ENCODE peak calls at places on chromosomes 6 and 20, in six cellular contexts. K is C1 segment of cervical spinal cord; G is NCI-H748 treated with DMSO at 0.1 percent for 48 hours; C is ELR; M is KBM-7; O is activated CD4-positive, alpha-beta T cell treated with anti-CD3 and anti-CD28 coated beads, Interleukin-2, amount 50 U/mL, for 24 hours. R is an unnamed sample.

GRCh38 chr20:63217706-63218105 is 1.8 kb upstream of the YTHDF1 start:
- DNase-seq in G (no peak), C (no peak), O (no peak), M (no peak), K (no peak), R (no peak)

GRCh38 chr20:49424536-49424935 is 57.9 kb downstream of the KCNB1 start:
- DNase-seq in C (peak; percentile 25), M (no peak), O (no peak), G (peak; percentile 17), K (no peak), R (peak; percentile 98)

GRCh38 chr6:95318137-95318536 is 259.2 kb upstream of the MANEA start:
- DNase-seq in M (no peak), G (no peak), O (no peak), C (no peak), K (no peak), R (no peak)

GRCh38 chr20:50969416-50969815 is 10.8 kb downstream of the MOCS3 start:
- DNase-seq in M (no peak), K (no peak), G (no peak), O (no peak), C (no peak), R (no peak)

GRCh38 chr6:41051873-41052272 is 1.1 kb upstream of the APOBEC2 start:
- DNase-seq in K (no peak), G (peak; percentile 67), C (no peak), M (peak; percentile 71), O (no peak), R (no peak)

GRCh38 chr20:11018668-11019170 is 344.9 kb upstream of the JAG1 start:
- DNase-seq in G (no peak), O (no peak), M (no peak), C (no peak), K (no peak), R (no peak)

GRCh38 chr6:118869350-118869749 is 24.6 kb upstream of the ASF1A start:
- DNase-seq in K (no peak), G (no peak), O (no peak), M (no peak), C (peak; percentile 85), R (no peak)

GRCh38 chr6:164404802-164405488 is 904.5 kb downstream of the C6orf118 start:
- DNase-seq in M (no peak), O (no peak), K (no peak), G (no peak), C (no peak), R (no peak)

GRCh38 chr20:46206025-46206424 is 87.9 kb downstream of the CD40 start:
- DNase-seq in K (no peak), M (peak; percentile 75), G (no peak), O (no peak), C (peak; percentile 82), R (no peak)

GRCh38 chr6:37690964-37691735 is 6.5 kb downstream of the MDGA1 start:
- DNase-seq in K (no peak), O (no peak), M (no peak), C (peak; percentile 67), G (no peak), R (no peak)

GRCh38 chr6:56440551-56440981 is 193.2 kb upstream of the COL21A1 start:
- DNase-seq in K (no peak), M (no peak), O (no peak), G (no peak), C (no peak), R (no peak)

GRCh38 chr6:112183271-112183671 is 71.1 kb downstream of the LAMA4 start:
- DNase-seq in M (no peak), O (no peak), K (no peak), C (no peak), G (no peak), R (no peak)

GRCh38 chr6:169990095-169991030 is 238.9 kb downstream of the ERMARD start:
- DNase-seq in M (peak; percentile 75), C (no peak), K (no peak), O (peak; percentile 22), G (no peak), R (no peak)

GRCh38 chr20:47789081-47789998 is 4.1 kb upstream of the SULF2 start:
- DNase-seq in C (no peak), M (no peak), K (no peak), G (no peak), O (no peak), R (no peak)

GRCh38 chr6:4446982-4447381 is 311.6 kb upstream of the ECI2 start:
- DNase-seq in K (no peak), C (peak; percentile 19), O (no peak), M (peak; percentile 16), G (no peak), R (no peak)

GRCh38 chr6:23635150-23635549 is 490.9 kb upstream of the NRSN1 start:
- DNase-seq in K (no peak), G (no peak), C (no peak), O (no peak), M (no peak), R (no peak)

GRCh38 chr20:766906-767305 is 1.4 kb downstream of the SLC52A3 start:
- DNase-seq in O (no peak), K (no peak), C (no peak), G (no peak), M (no peak), R (no peak)

GRCh38 chr20:47102629-47103028 is 208.0 kb downstream of the EYA2 start:
- DNase-seq in K (no peak), O (no peak), C (no peak), G (no peak), M (no peak), R (no peak)

GRCh38 chr6:22568854-22569253 is 512 bp upstream of the HDGFL1 start:
- DNase-seq in K (no peak), C (no peak), O (no peak), G (no peak), M (no peak), R (no peak)

R was measured in posterior cingulate gyrus.